ENCODE peak calls at places on chromosomes 6 and 20, in six cellular contexts. B is PC-3, J is GM23248, L is HCT116, U is GM23338, I is neural progenitor cell. H is an unnamed sample.

GRCh38 chr20:34604980-34605788 is 46.7 kb downstream of the MAP1LC3A start:
- DNase-seq in U (no peak), J (peak), B (no peak), L (no peak), I (no peak), H (no peak)

GRCh38 chr6:80336906-80337305 is 230.4 kb downstream of the BCKDHB start:
- DNase-seq in I (no peak), J (peak), B (peak), U (no peak), L (no peak), H (no peak)

GRCh38 chr6:102402635-102403329 is 1009.3 kb downstream of the GRIK2 start:
- DNase-seq in B (no peak), L (no peak), U (no peak), I (no peak), J (no peak), H (no peak)

GRCh38 chr6:6330407-6330806 is 9.9 kb upstream of the F13A1 start:
- DNase-seq in L (no peak), U (no peak), I (no peak), B (no peak), J (no peak), H (no peak)

GRCh38 chr20:10225439-10226080 is 6.9 kb downstream of the SNAP25 start:
- DNase-seq in I (peak), L (no peak), U (peak), B (peak), J (peak), H (peak)

GRCh38 chr20:63772781-63773520 is 33.4 kb downstream of the SLC2A4RG start:
- DNase-seq in U (no peak), B (peak), L (no peak), I (no peak), J (peak), H (no peak)

GRCh38 chr6:98470821-98471220 is 363.6 kb upstream of the POU3F2 start:
- DNase-seq in J (no peak), B (no peak), I (no peak), U (no peak), L (no peak), H (no peak)

GRCh38 chr6:123017313-123017712 is 21.3 kb downstream of the CLVS2 start:
- DNase-seq in L (no peak), B (no peak), U (no peak), I (no peak), J (no peak), H (no peak)

GRCh38 chr6:35487653-35488516 is 9.0 kb downstream of the TEAD3 start:
- DNase-seq in I (peak), U (peak), J (peak), L (no peak), B (peak), H (peak)

GRCh38 chr6:151313060-151313459 is 73.3 kb downstream of the AKAP12 start:
- DNase-seq in L (no peak), I (no peak), B (no peak), J (no peak), U (peak), H (peak)

GRCh38 chr6:8705435-8706020 is 270.2 kb upstream of the SLC35B3 start:
- DNase-seq in B (no peak), U (no peak), L (no peak), I (peak), J (no peak), H (no peak)

GRCh38 chr20:63544958-63545516 is 2.5 kb downstream of the SRMS start:
- DNase-seq in B (peak), I (no peak), J (no peak), U (no peak), L (peak), H (peak)

GRCh38 chr6:53294095-53294494 is 54.7 kb downstream of the ELOVL5 start:
- DNase-seq in B (no peak), L (peak), I (peak), U (peak), J (peak), H (no peak)

GRCh38 chr6:135291288-135292116 is 110.4 kb downstream of the MYB start:
- DNase-seq in J (peak), I (no peak), B (no peak), L (peak), U (no peak), H (no peak)

GRCh38 chr20:15310361-15310760 is 972.9 kb upstream of the FLRT3 start:
- DNase-seq in J (no peak), L (no peak), U (no peak), I (no peak), B (peak), H (no peak)

GRCh38 chr6:149723771-149724417 is 6.0 kb upstream of the LATS1 start:
- DNase-seq in U (peak), I (peak), L (peak), B (peak), J (peak), H (peak)

GRCh38 chr20:54160269-54161007 is 13.3 kb downstream of the CYP24A1 start:
- DNase-seq in L (no peak), U (no peak), B (no peak), I (no peak), J (no peak), H (no peak)

GRCh38 chr20:11170025-11170424 is 496.2 kb upstream of the JAG1 start:
- DNase-seq in J (no peak), I (no peak), U (no peak), B (no peak), L (no peak), H (no peak)

GRCh38 chr20:55437778-55438417 is 567.4 kb downstream of the CBLN4 start:
- DNase-seq in B (no peak), J (no peak), L (no peak), U (no peak), I (no peak), H (no peak)

GRCh38 chr6:125279961-125280360 is 21.8 kb downstream of the HDDC2 start:
- DNase-seq in I (no peak), L (no peak), B (no peak), J (no peak), U (no peak), H (no peak)

GRCh38 chr6:19450651-19451050 is 386.5 kb upstream of the ID4 start:
- DNase-seq in J (no peak), B (no peak), L (no peak), U (no peak), I (no peak), H (no peak)

GRCh38 chr20:53081916-53082863 is 110.0 kb downstream of the TSHZ2 start:
- DNase-seq in J (no peak), I (peak), U (no peak), B (no peak), L (no peak), H (no peak)

GRCh38 chr6:26555505-26556262 is 17.5 kb downstream of the HMGN4 start:
- DNase-seq in U (peak), I (peak), L (no peak), J (peak), B (no peak), H (peak)

GRCh38 chr20:32648761-32649615 is 24.8 kb downstream of the C20orf203 start:
- DNase-seq in B (peak), J (peak), L (peak), U (no peak), I (no peak), H (peak)

GRCh38 chr20:59821788-59822187 is 111.6 kb downstream of the SYCP2 start:
- DNase-seq in L (no peak), I (no peak), B (no peak), U (no peak), J (no peak), H (no peak)

GRCh38 chr6:170261643-170262480 is 29.0 kb downstream of the DLL1 start:
- DNase-seq in B (no peak), J (no peak), I (no peak), L (no peak), U (no peak), H (no peak)

GRCh38 chr20:53949319-53949839 is 121.0 kb downstream of the BCAS1 start:
- DNase-seq in B (peak), I (no peak), L (no peak), J (peak), U (no peak), H (no peak)

GRCh38 chr6:122061855-122062254 is 337.6 kb upstream of the HSF2 start:
- DNase-seq in J (no peak), I (no peak), U (no peak), B (no peak), L (no peak), H (no peak)

GRCh38 chr6:42454428-42454791 is 2.7 kb upstream of the TRERF1 start:
- DNase-seq in B (no peak), U (peak), J (peak), L (no peak), I (peak), H (peak)

GRCh38 chr6:39224523-39225182 is 4.6 kb downstream of the KCNK5 start:
- DNase-seq in U (no peak), I (no peak), L (no peak), J (no peak), B (no peak), H (no peak)

DNA sequence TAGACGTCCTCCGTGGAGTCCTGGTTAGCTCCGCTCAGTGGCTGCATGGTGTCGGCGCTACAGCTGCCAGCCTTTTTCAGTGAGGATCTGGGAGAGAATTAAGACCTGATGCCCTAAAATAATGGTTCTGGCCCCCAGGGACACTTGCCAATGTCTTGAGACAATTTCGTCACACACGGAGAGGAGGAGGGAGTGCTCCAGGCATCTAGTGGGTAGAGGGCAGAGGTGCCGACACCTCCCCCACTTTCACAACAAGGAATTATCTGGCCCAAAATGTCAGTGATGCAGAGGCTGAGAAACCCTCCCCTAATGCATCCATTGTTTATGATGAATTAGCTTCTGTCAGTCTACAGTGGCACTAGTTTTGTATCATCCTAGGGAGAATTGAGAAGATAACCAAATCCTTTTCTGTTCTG is 24.4 kb downstream of the TMEM181 start:
- DNase-seq in U (no peak), J (no peak), I (no peak), L (no peak), B (no peak), H (no peak)
- TF ChIP-seq EZH2phosphoT487 in U (no peak), J (no peak), I (no peak), L (no peak), B (no peak), H (no peak)

GRCh38 chr6:73942581-73942980 is 246.6 kb downstream of the CD109 start:
- DNase-seq in I (peak), L (peak), U (peak), J (peak), B (peak), H (no peak)
- TF ChIP-seq EZH2phosphoT487 in I (no peak), L (no peak), U (no peak), J (no peak), B (no peak), H (no peak)

DNA sequence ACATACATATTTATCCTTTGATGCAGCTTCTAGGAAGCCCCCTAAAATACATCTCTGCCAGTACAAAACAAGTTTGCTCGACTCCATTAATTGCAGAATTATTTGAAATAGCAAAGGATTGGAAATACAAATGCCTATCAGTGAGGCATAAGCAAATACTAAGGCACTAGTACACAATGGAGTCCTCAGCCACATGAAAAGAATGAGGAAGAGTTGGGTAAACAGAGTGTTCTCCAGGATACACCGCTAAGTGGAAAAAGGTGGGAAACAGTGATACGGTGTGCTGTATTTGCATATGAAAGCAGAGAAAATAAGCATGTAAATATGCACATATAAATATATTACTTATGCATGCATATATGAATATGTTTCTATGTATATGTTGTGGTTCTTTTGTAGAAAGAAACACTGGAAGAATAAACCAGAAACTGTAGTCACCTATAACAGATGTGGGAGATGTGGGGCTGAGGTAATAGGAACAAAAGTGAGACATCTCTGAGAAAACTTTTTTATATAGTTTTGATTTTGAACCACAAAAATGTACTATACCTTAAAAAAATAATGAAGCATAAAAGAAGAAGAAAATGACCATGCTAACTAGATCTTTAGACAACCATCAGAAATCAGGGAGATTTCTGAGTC is 143.4 kb upstream of the MYLIP start:
- DNase-seq in J (no peak), U (no peak), I (no peak), B (no peak), L (no peak), H (no peak)
- TF ChIP-seq EZH2phosphoT487 in J (no peak), U (no peak), I (no peak), B (no peak), L (no peak), H (no peak)

GRCh38 chr6:20933057-20933792 is 399.0 kb downstream of the CDKAL1 start:
- DNase-seq in U (no peak), B (peak), I (no peak), J (no peak), L (no peak), H (no peak)
- TF ChIP-seq EZH2phosphoT487 in U (no peak), B (no peak), I (no peak), J (no peak), L (no peak), H (no peak)

DNA sequence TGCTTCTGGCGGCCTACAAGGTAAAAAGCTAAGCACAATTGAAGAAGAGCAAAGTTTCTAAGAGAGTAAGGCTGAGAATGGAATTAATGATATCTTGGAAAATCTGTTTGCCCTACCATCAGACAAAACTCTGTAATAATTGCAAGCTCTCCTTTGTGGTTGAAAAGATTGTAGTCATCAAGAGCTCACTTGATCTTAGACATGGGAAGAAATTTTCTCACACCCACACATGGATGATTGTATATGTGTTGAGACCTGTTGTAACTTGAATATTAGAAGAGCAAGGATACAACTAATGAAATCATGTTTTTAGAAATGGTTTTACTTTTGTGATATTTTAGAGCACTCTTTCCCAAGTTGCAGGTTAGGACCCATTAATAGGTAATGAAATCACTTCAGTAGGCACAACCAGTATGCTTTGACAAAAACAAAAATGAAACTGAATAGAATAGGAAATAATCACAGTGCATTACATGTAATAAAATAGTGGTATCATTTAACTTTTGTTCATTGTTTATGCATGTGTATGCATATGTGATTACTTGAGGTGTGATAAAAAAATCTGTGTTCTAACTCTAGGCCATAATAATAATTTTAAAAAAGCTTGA is 14.0 kb downstream of the DCBLD1 start:
- DNase-seq in L (no peak), I (no peak), B (peak), U (no peak), J (peak), H (no peak)
- TF ChIP-seq EZH2phosphoT487 in L (no peak), I (no peak), B (no peak), U (no peak), J (no peak), H (no peak)

DNA sequence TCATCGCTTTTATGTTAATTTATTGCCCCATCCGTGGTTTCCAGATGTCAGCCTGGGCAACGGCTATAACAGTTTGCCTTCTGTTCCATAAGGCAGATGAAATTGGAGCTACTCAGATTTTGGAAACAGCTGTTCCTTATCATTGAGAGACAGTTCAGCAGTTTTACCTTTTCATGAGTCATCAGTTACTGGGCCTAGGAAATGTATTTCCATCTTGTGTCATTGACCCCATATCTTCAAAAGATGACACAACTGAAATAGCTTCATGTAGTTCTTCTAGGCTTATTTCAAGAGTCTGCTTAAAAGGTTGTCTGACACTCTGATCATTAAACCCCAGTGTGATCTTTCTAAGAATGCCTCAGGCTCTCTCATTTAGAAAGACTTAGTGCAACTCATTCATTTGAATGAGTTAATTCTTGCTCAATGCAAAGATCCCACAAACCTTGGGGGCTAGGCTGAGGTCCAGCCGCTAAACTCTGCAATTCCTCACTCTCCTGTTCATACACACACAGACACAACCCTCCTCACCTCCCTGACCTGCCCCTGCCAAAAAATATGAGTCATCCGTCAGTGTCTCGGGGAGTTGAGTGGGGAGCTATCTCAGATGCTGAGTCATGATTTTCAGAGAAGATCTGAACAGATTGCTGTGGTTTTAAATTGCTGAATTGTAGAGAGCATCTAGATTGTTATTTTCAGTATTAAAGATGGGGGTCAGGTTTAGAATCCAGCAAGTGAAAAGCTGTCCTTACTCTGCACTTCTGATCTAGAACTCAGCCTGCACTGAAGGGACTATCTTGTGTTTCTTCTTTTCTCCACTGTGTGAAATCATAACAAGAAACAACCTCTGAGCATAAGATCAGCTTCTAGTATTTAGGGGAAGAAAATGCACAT is 61.8 kb downstream of the RPP40 start:
- DNase-seq in U (no peak), J (peak), B (peak), L (peak), I (peak), H (peak)
- TF ChIP-seq EZH2phosphoT487 in U (no peak), J (no peak), B (no peak), L (no peak), I (no peak), H (no peak)

GRCh38 chr6:86010915-86011786 is 368.5 kb upstream of the SYNCRIP start:
- DNase-seq in I (no peak), U (no peak), B (no peak), J (no peak), L (no peak), H (peak)

GRCh38 chr6:86017236-86017635 is 374.6 kb upstream of the SYNCRIP start:
- DNase-seq in J (no peak), B (no peak), I (no peak), L (no peak), U (no peak), H (no peak)

GRCh38 chr6:86016567-86016966 is 373.9 kb upstream of the SYNCRIP start:
- DNase-seq in I (no peak), J (no peak), B (no peak), L (no peak), U (no peak), H (no peak)
- TF ChIP-seq EZH2phosphoT487 in I (no peak), J (no peak), B (no peak), L (no peak), U (no peak), H (no peak)

H was measured in hepatocyte.